ENCODE peak calls at places on chromosomes 16 and 17, in four cellular contexts. C is kidney epithelial cell, D is AG04449, W is sigmoid colon. Z is an unnamed sample.
A peak's percentile ranks its signal among the peaks of the same experiment; 100 is the strongest.

GRCh38 chr17:7825206-7825980 is 8.6 kb upstream of the KDM6B start:
- DNase-seq in D (no peak), C (no peak), W (peak; percentile 32), Z (peak; percentile 76)

GRCh38 chr16:31108035-31108793 is at the start of gene BCKDK:
- DNase-seq in C (no peak), D (no peak), W (peak; percentile 88), Z (no peak)

GRCh38 chr16:63365665-63366064 is 1329.4 kb upstream of the CDH8 start:
- DNase-seq in W (no peak), D (no peak), C (no peak), Z (no peak)

GRCh38 chr17:42684929-42685556 is 2.7 kb downstream of the CNTNAP1 start:
- DNase-seq in W (no peak), C (no peak), D (no peak), Z (no peak)

GRCh38 chr17:44071772-44072171 is 1.2 kb downstream of the G6PC3 start:
- DNase-seq in C (no peak), D (no peak), W (no peak), Z (no peak)

GRCh38 chr17:76544123-76544915 is 4.5 kb downstream of the PRCD start:
- DNase-seq in C (no peak), W (no peak), D (no peak), Z (no peak)

GRCh38 chr17:32525116-32525515 is 38.3 kb downstream of the CDK5R1 start:
- DNase-seq in D (peak; percentile 24), C (peak; percentile 38), W (no peak), Z (no peak)

GRCh38 chr16:81737885-81738536 is 41.1 kb upstream of the PLCG2 start:
- DNase-seq in C (peak; percentile 38), W (peak; percentile 89), D (no peak), Z (peak; percentile 17)

GRCh38 chr16:8955828-8956227 is 7.9 kb downstream of the USP7 start:
- DNase-seq in W (no peak), D (no peak), C (no peak), Z (no peak)

GRCh38 chr16:64745275-64745674 is 376.6 kb downstream of the CDH11 start:
- DNase-seq in W (no peak), D (no peak), C (no peak), Z (no peak)

GRCh38 chr17:17837966-17838962 is 1.5 kb upstream of the SREBF1 start:
- DNase-seq in C (no peak), D (no peak), W (no peak), Z (no peak)

GRCh38 chr17:46811978-46812583 is 6.4 kb downstream of the WNT3 start:
- DNase-seq in C (peak; percentile 37), W (no peak), D (peak; percentile 50), Z (peak; percentile 2)

GRCh38 chr17:27846042-27846655 is 45.8 kb upstream of the NOS2 start:
- DNase-seq in D (no peak), W (no peak), C (no peak), Z (no peak)

GRCh38 chr17:48636177-48637018 is 10.2 kb upstream of the HOXB9 start:
- DNase-seq in D (no peak), C (peak; percentile 80), W (peak; percentile 73), Z (peak; percentile 14)

GRCh38 chr16:86252596-86252995 is 257.7 kb upstream of the FOXF1 start:
- DNase-seq in W (no peak), D (no peak), C (no peak), Z (no peak)

GRCh38 chr17:77287432-77288068 is 146.8 kb downstream of the SEC14L1 start:
- DNase-seq in W (peak; percentile 79), C (peak; percentile 73), D (peak; percentile 82), Z (peak; percentile 91)

GRCh38 chr17:43030137-43030767 is 5.2 kb downstream of the RND2 start:
- DNase-seq in D (no peak), C (no peak), W (no peak), Z (no peak)

DNA sequence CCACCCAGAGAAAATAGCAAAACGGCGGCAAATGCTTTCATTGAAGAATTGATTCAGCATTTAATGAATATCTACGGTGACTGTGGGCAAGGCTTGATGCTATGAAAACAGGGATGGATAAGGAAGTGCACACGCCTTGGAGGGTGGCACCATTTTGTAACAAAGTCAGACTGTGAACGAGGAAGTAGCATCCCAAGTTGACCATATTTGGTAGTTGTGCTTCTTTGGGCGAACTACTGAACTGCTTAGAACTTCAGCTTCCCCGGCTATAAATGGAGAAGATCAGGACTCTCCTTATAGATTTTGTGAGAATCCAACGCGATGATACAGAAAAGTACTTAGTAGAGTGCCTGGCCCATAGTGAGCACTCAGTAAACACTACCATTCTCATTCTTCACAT is 303.2 kb downstream of the MAF start:
- DNase-seq in W (no peak), C (no peak), D (no peak), Z (no peak)
- H3K4me3 ChIP-seq in W (no peak overlapping the region), C (no peak overlapping the region), D (no peak overlapping the region), Z (no peak overlapping the region)

GRCh38 chr17:67157732-67158639 is 87.0 kb downstream of the HELZ start:
- DNase-seq in W (no peak), D (no peak), C (no peak), Z (no peak)
- TF ChIP-seq CTCF in W (no peak), D (peak; percentile 34), C (no peak), Z (no peak)

GRCh38 chr17:73753751-73754496 is 109.7 kb upstream of the SDK2 start:
- DNase-seq in W (no peak), D (no peak), C (no peak), Z (no peak)
- H3K4me3 ChIP-seq in W (no peak overlapping the region), D (no peak overlapping the region), C (no peak overlapping the region), Z (no peak overlapping the region)

GRCh38 chr17:57091186-57091618 is 6.2 kb downstream of the AKAP1 start:
- DNase-seq in W (peak; percentile 89), C (no peak), D (no peak), Z (no peak)

GRCh38 chr17:57088298-57088697 is 3.3 kb downstream of the AKAP1 start:
- DNase-seq in W (no peak), D (no peak), C (no peak), Z (no peak)

GRCh38 chr17:57090560-57091185 is 5.6 kb downstream of the AKAP1 start:
- DNase-seq in C (no peak), D (no peak), W (no peak), Z (no peak)

GRCh38 chr17:57092171-57092570 is 7.1 kb downstream of the AKAP1 start:
- DNase-seq in D (no peak), W (peak; percentile 92), C (no peak), Z (no peak)

DNA sequence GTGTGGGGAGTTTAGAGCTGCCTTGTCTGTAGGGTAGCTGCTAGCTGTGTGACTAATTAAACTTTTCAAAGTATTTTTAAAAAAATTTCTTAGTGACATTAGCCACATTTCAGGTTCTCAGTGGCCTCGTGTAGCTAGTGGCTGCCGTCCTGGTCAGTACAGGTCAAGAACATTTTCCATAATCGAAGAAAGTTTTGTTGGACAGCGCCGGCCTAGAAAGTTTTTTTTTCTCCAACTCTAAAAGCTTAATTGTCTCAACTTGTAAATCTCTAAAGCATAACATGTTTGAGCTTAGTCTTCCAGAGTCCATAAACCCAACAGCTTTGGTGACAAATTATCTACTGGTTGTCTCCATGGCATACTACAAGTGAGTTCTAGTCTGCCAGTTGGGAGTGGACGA is 4.3 kb downstream of the AKAP1 start:
- DNase-seq in C (no peak), W (no peak), D (no peak), Z (no peak)
- TF ChIP-seq CTCF in C (no peak), W (no peak), D (no peak), Z (no peak)

DNA sequence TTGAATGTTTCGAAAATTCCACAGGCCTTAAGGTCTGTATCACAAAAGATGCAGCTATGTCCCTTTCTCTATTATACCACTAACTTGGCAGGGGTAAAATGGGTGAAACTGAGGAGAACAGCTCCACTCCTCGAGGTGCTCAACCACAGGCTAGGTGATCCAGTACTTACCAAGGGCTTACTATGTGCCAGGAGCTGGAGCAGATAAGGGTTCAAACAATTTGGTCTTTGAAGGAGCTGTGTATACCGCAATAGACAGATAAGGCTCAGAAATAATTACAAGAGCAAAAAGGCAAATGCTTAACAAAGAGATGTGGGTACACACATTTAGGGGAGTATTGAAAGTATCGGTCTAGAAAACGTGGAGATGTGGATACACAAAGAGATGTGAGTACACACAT is 1.5 kb downstream of the XPO6 start:
- DNase-seq in D (no peak), W (no peak), C (no peak), Z (no peak)
- H3K4me3 ChIP-seq in D (peak overlapping the region; percentile 80), W (peak overlapping the region; percentile 87), C (peak overlapping the region; percentile 76), Z (peak overlapping the region; percentile 83)

GRCh38 chr17:61583242-61583641 is 7.8 kb downstream of the NACA2 start:
- DNase-seq in C (no peak), D (peak; percentile 16), W (no peak), Z (peak; percentile 9)
- TF ChIP-seq CTCF in C (peak; percentile 13), D (peak; percentile 25), W (no peak), Z (peak; percentile 39)

GRCh38 chr16:2842340-2843000 is 12.4 kb downstream of the ZG16B start:
- DNase-seq in D (no peak), W (peak; percentile 69), C (no peak), Z (no peak)
- H3K4me3 ChIP-seq in D (no peak overlapping the region), W (peak overlapping the region; percentile 30), C (no peak overlapping the region), Z (peak overlapping the region; percentile 22)

GRCh38 chr16:88681084-88681680 is 5.1 kb downstream of the SNAI3 start:
- DNase-seq in W (no peak), C (no peak), D (no peak), Z (no peak)
- TF ChIP-seq CTCF in W (no peak), C (peak; percentile 51), D (peak; percentile 3), Z (peak; percentile 58)

GRCh38 chr17:920190-920589 is 59.4 kb downstream of the NXN start:
- DNase-seq in C (no peak), D (no peak), W (no peak), Z (no peak)

GRCh38 chr17:924711-925480 is 54.7 kb downstream of the NXN start:
- DNase-seq in D (no peak), C (no peak), W (no peak), Z (no peak)

GRCh38 chr17:925846-926245 is 53.7 kb downstream of the NXN start:
- DNase-seq in D (no peak), C (no peak), W (no peak), Z (no peak)

GRCh38 chr17:921161-921560 is 58.4 kb downstream of the NXN start:
- DNase-seq in W (peak; percentile 85), D (no peak), C (no peak), Z (no peak)

DNA sequence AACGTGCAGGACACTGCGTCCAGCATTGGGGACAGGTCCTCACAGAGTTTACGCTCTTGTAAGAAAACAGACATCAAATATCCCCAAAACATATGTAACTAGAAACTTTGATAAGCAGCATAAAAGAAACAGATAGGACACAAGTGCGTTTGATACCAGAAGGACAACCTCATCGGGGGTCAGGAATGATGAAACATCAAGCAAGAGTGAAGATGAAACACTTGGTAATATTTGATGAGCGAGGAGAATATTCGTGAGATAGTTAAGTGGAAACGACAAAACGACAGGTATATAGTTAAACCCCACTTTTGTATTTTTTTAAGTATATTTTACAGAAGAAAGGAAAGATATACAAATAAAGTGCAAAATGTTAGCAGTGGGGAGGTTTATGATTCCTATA is 55.9 kb downstream of the NXN start:
- DNase-seq in D (no peak), C (no peak), W (no peak), Z (no peak)
- H3K4me3 ChIP-seq in D (no peak overlapping the region), C (no peak overlapping the region), W (no peak overlapping the region), Z (no peak overlapping the region)

Z was measured in retinal pigment epithelial cell.